ENCODE peak calls at places on chromosomes 1 and 21, in nine cellular contexts. H, N, D, Z, K, I, F, C and J are unnamed samples.

GRCh38 chr1:54499097-54500029 is 48.7 kb upstream of the ACOT11 start:
- DNase-seq in K (peak; percentile 72), C (peak; percentile 50), Z (no peak), N (peak; percentile 36), H (peak; percentile 18), D (no peak), I (peak; percentile 72), F (no peak), J (peak; percentile 26)

GRCh38 chr1:56526571-56527174 is 52.7 kb downstream of the PLPP3 start:
- DNase-seq in F (no peak), C (peak; percentile 61), N (peak; percentile 32), D (no peak), K (no peak), I (no peak), H (peak; percentile 3), Z (peak; percentile 77), J (peak; percentile 17)

GRCh38 chr1:60510162-60510561 is 436.6 kb upstream of the C1orf87 start:
- DNase-seq in F (no peak), N (no peak), K (no peak), C (no peak), D (no peak), H (no peak), I (no peak), Z (no peak), J (peak; percentile 51)

GRCh38 chr1:119542492-119542946 is 35.5 kb downstream of the HSD3B1 start:
- DNase-seq in K (no peak), Z (no peak), D (no peak), N (no peak), I (no peak), C (no peak), F (no peak), H (no peak), J (peak; percentile 6)

GRCh38 chr1:96568639-96569038 is 152.9 kb upstream of the PTBP2 start:
- DNase-seq in F (no peak), Z (no peak), D (no peak), H (no peak), I (no peak), C (no peak), N (no peak), K (no peak), J (no peak)

GRCh38 chr1:211986628-211987254 is 48.6 kb downstream of the INTS7 start:
- DNase-seq in Z (no peak), I (no peak), K (no peak), F (no peak), N (no peak), H (no peak), D (no peak), C (no peak), J (no peak)

GRCh38 chr1:19435181-19435580 is 50.2 kb downstream of the CAPZB start:
- DNase-seq in I (no peak), H (no peak), C (no peak), D (no peak), N (peak; percentile 81), F (no peak), K (no peak), Z (no peak), J (no peak)

GRCh38 chr21:33069994-33070811 is at the start of gene OLIG1:
- DNase-seq in H (peak; percentile 59), F (no peak), I (peak; percentile 41), D (peak; percentile 58), C (peak; percentile 11), Z (no peak), K (peak; percentile 88), N (peak; percentile 10), J (peak; percentile 11)

GRCh38 chr1:156963621-156964020 is 43.2 kb downstream of the LRRC71 start:
- DNase-seq in I (no peak), F (no peak), K (no peak), Z (peak; percentile 70), H (no peak), D (no peak), C (peak; percentile 3), N (no peak), J (no peak)

GRCh38 chr1:6485140-6485936 is 6.1 kb downstream of the PLEKHG5 start:
- DNase-seq in I (no peak), Z (no peak), N (no peak), D (no peak), K (peak; percentile 52), C (no peak), H (no peak), F (no peak), J (no peak)